ENCODE peak calls at places on chromosomes 1 and 21, in nine cellular contexts. One of them, this sample, is unnamed.
A peak's percentile ranks its signal among the peaks of the same experiment; 100 is the strongest.

GRCh38 chr1:27382950-27383627 is at the start of gene CD164L2:
- DNase-seq in body of pancreas: peak; percentile 91
- DNase-seq in right lobe of liver: peak; percentile 74
- DNase-seq in Peyer's patch: peak; percentile 87
- DNase-seq in transverse colon: peak; percentile 85
- DNase-seq in tibial nerve: no peak
- DNase-seq in GM12878: no peak
- DNase-seq in lower leg skin: no peak
- DNase-seq in ovary: no peak
- DNase-seq in this sample: peak; percentile 85

GRCh38 chr1:24097663-24098062 is 14.3 kb downstream of the MYOM3 start:
- DNase-seq in body of pancreas: no peak
- DNase-seq in right lobe of liver: no peak
- DNase-seq in Peyer's patch: no peak
- DNase-seq in transverse colon: no peak
- DNase-seq in tibial nerve: no peak
- DNase-seq in GM12878: no peak
- DNase-seq in lower leg skin: no peak
- DNase-seq in ovary: no peak
- DNase-seq in this sample: no peak

GRCh38 chr1:66852870-66853269 is 51.8 kb upstream of the INSL5 start:
- DNase-seq in body of pancreas: no peak
- DNase-seq in right lobe of liver: no peak
- DNase-seq in Peyer's patch: no peak
- DNase-seq in transverse colon: no peak
- DNase-seq in tibial nerve: no peak
- DNase-seq in GM12878: no peak
- DNase-seq in lower leg skin: no peak
- DNase-seq in ovary: no peak
- DNase-seq in this sample: no peak

GRCh38 chr21:37071561-37072238 is 1.2 kb downstream of the PIGP start:
- DNase-seq in body of pancreas: peak; percentile 62
- DNase-seq in right lobe of liver: no peak
- DNase-seq in Peyer's patch: no peak
- DNase-seq in transverse colon: peak; percentile 64
- DNase-seq in tibial nerve: peak; percentile 72
- DNase-seq in GM12878: no peak
- DNase-seq in lower leg skin: peak; percentile 93
- DNase-seq in ovary: peak; percentile 68
- DNase-seq in this sample: peak; percentile 37

GRCh38 chr1:177922209-177922608 is 47.6 kb downstream of the SEC16B start:
- DNase-seq in body of pancreas: no peak
- DNase-seq in right lobe of liver: no peak
- DNase-seq in Peyer's patch: no peak
- DNase-seq in transverse colon: no peak
- DNase-seq in tibial nerve: no peak
- DNase-seq in GM12878: no peak
- DNase-seq in lower leg skin: no peak
- DNase-seq in ovary: no peak
- DNase-seq in this sample: no peak

GRCh38 chr1:3669971-3670431 is 17.7 kb downstream of the TP73 start:
- DNase-seq in body of pancreas: no peak
- DNase-seq in right lobe of liver: peak; percentile 50
- DNase-seq in Peyer's patch: peak; percentile 42
- DNase-seq in transverse colon: no peak
- DNase-seq in tibial nerve: no peak
- DNase-seq in GM12878: no peak
- DNase-seq in lower leg skin: peak; percentile 78
- DNase-seq in ovary: no peak
- DNase-seq in this sample: no peak

GRCh38 chr1:232722626-232723025 is 82.6 kb upstream of the MAP10 start:
- DNase-seq in body of pancreas: no peak
- DNase-seq in right lobe of liver: no peak
- DNase-seq in Peyer's patch: no peak
- DNase-seq in transverse colon: no peak
- DNase-seq in tibial nerve: no peak
- DNase-seq in GM12878: no peak
- DNase-seq in lower leg skin: no peak
- DNase-seq in ovary: no peak
- DNase-seq in this sample: no peak

GRCh38 chr1:243977104-243977503 is 74.0 kb upstream of the ZBTB18 start:
- DNase-seq in body of pancreas: no peak
- DNase-seq in right lobe of liver: no peak
- DNase-seq in Peyer's patch: no peak
- DNase-seq in transverse colon: no peak
- DNase-seq in tibial nerve: no peak
- DNase-seq in GM12878: no peak
- DNase-seq in lower leg skin: no peak
- DNase-seq in ovary: no peak
- DNase-seq in this sample: no peak

GRCh38 chr1:77126309-77126708 is 92.9 kb downstream of the PIGK start:
- DNase-seq in body of pancreas: peak; percentile 8
- DNase-seq in right lobe of liver: no peak
- DNase-seq in Peyer's patch: no peak
- DNase-seq in transverse colon: no peak
- DNase-seq in tibial nerve: peak; percentile 32
- DNase-seq in GM12878: no peak
- DNase-seq in lower leg skin: no peak
- DNase-seq in ovary: no peak
- DNase-seq in this sample: no peak

GRCh38 chr1:41587791-41588190 is 103.3 kb upstream of the EDN2 start:
- DNase-seq in body of pancreas: no peak
- DNase-seq in right lobe of liver: no peak
- DNase-seq in Peyer's patch: no peak
- DNase-seq in transverse colon: no peak
- DNase-seq in tibial nerve: no peak
- DNase-seq in GM12878: no peak
- DNase-seq in lower leg skin: no peak
- DNase-seq in ovary: no peak
- DNase-seq in this sample: peak; percentile 11

GRCh38 chr21:39630827-39631226 is 18.1 kb downstream of the B3GALT5 start:
- DNase-seq in body of pancreas: no peak
- DNase-seq in right lobe of liver: no peak
- DNase-seq in Peyer's patch: no peak
- DNase-seq in transverse colon: no peak
- DNase-seq in tibial nerve: no peak
- DNase-seq in GM12878: no peak
- DNase-seq in lower leg skin: no peak
- DNase-seq in ovary: no peak
- DNase-seq in this sample: no peak

GRCh38 chr1:19884312-19884711 is 2.1 kb downstream of the OTUD3 start:
- DNase-seq in body of pancreas: no peak
- DNase-seq in right lobe of liver: no peak
- DNase-seq in Peyer's patch: no peak
- DNase-seq in transverse colon: no peak
- DNase-seq in tibial nerve: no peak
- DNase-seq in GM12878: no peak
- DNase-seq in lower leg skin: no peak
- DNase-seq in ovary: no peak
- DNase-seq in this sample: no peak
- TF ChIP-seq POLR2A in body of pancreas: no peak
- TF ChIP-seq POLR2A in right lobe of liver: no peak
- TF ChIP-seq POLR2A in Peyer's patch: no peak
- TF ChIP-seq POLR2A in transverse colon: no peak
- TF ChIP-seq POLR2A in tibial nerve: no peak
- TF ChIP-seq POLR2A in GM12878: no peak
- TF ChIP-seq POLR2A in lower leg skin: no peak
- TF ChIP-seq POLR2A in ovary: no peak
- TF ChIP-seq POLR2A in this sample: no peak

DNA sequence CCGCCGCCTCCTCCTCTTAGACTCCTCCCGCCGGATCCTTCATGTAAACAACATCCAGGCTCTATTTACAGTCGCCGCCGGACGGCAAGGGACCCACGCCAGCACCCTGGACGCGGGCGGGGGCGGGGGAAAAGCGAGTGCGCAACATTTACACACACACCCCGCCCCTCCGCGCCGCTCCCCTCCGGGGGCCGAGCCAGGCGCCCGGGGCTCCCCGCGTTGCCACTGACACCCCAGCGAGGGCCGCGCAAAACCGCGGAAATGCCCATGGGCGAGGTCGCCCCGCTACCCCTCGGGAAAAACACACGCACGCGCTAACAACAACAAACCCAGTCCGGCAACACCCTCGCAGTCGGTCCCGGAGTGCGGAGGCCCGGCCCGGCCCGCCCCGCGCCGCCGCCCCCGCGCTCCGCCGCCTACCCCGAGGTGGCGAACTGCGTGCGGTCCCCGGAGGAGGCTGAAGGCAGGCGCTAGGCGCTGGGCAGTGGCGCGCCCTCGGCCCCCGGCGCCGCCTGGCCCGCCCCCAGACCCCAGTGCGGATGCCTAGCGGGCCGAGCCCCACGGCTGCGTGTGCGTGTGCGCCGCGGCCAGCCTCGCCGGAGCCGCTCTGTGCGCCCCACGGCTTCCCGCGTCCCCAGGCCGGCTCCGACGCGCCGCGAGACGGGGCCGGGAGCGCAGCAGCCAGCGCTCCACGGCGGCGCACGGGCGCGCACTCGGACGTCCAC is 81.1 kb upstream of the AK4 start:
- DNase-seq in body of pancreas: peak; percentile 93
- DNase-seq in right lobe of liver: peak; percentile 96
- DNase-seq in Peyer's patch: peak; percentile 91
- DNase-seq in transverse colon: peak; percentile 94
- DNase-seq in tibial nerve: peak; percentile 96
- DNase-seq in GM12878: no peak
- DNase-seq in lower leg skin: peak; percentile 99
- DNase-seq in ovary: peak; percentile 95
- DNase-seq in this sample: peak; percentile 95
- TF ChIP-seq POLR2A in body of pancreas: peak; percentile 86
- TF ChIP-seq POLR2A in right lobe of liver: peak; percentile 68
- TF ChIP-seq POLR2A in Peyer's patch: peak; percentile 44
- TF ChIP-seq POLR2A in transverse colon: peak; percentile 86
- TF ChIP-seq POLR2A in tibial nerve: peak; percentile 89
- TF ChIP-seq POLR2A in GM12878: no peak
- TF ChIP-seq POLR2A in lower leg skin: no peak
- TF ChIP-seq POLR2A in ovary: peak; percentile 90
- TF ChIP-seq POLR2A in this sample: peak; percentile 43

DNA sequence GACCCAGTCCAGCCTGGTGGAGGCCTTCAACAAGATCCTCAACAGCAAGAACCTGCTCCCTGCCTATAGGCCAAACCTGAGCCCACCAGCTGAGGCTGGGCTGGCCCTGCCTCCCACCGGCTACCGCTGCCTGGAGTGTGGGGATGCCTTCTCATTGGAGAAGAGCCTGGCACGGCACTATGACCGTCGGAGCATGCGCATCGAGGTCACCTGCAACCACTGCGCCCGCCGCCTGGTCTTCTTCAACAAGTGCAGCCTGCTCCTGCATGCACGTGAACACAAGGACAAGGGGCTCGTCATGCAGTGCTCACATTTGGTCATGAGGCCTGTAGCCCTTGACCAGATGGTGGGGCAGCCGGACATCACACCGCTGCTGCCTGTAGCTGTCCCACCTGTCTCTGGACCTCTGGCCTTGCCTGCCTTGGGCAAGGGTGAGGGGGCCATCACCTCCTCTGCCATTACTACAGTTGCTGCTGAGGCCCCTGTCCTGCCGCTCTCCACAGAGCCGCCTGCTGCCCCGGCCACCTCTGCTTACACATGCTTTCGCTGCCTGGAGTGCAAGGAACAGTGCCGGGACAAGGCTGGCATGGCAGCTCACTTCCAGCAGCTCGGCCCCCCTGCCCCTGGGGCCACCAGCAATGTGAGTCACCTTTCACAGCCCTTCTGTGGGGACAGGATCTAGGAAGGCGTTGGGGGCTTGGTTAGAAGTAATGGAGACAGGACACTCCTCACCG is 5.8 kb downstream of the ZNF687 start:
- DNase-seq in body of pancreas: no peak
- DNase-seq in right lobe of liver: no peak
- DNase-seq in Peyer's patch: no peak
- DNase-seq in transverse colon: no peak
- DNase-seq in tibial nerve: no peak
- DNase-seq in GM12878: no peak
- DNase-seq in lower leg skin: no peak
- DNase-seq in ovary: no peak
- DNase-seq in this sample: no peak
- TF ChIP-seq POLR2A in body of pancreas: no peak
- TF ChIP-seq POLR2A in right lobe of liver: no peak
- TF ChIP-seq POLR2A in Peyer's patch: no peak
- TF ChIP-seq POLR2A in transverse colon: no peak
- TF ChIP-seq POLR2A in tibial nerve: no peak
- TF ChIP-seq POLR2A in GM12878: no peak
- TF ChIP-seq POLR2A in lower leg skin: no peak
- TF ChIP-seq POLR2A in ovary: no peak
- TF ChIP-seq POLR2A in this sample: no peak

DNA sequence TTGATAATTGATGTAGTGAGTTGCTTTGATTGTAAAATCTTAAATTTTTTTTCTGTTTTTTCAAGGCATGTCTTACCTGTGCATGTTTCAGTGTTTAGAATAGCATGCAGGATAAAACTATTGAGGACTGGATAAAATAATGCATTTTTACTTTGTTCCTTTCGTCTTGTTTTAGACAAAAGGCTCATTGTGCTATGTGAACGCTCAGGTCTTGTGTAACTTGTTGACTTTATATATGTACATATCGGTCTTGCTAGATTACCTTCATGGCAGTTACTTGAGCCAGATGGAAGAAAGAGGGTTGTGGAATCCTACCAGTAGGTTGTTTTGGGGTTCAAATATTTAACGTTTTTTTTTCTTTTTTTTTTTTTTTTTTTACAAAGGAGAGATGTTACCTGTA is 7.0 kb downstream of the NFIA start:
- DNase-seq in body of pancreas: no peak
- DNase-seq in right lobe of liver: no peak
- DNase-seq in Peyer's patch: no peak
- DNase-seq in transverse colon: no peak
- DNase-seq in tibial nerve: no peak
- DNase-seq in GM12878: no peak
- DNase-seq in lower leg skin: no peak
- DNase-seq in ovary: no peak
- DNase-seq in this sample: no peak
- TF ChIP-seq POLR2A in body of pancreas: no peak
- TF ChIP-seq POLR2A in right lobe of liver: no peak
- TF ChIP-seq POLR2A in Peyer's patch: no peak
- TF ChIP-seq POLR2A in transverse colon: no peak
- TF ChIP-seq POLR2A in tibial nerve: no peak
- TF ChIP-seq POLR2A in GM12878: no peak
- TF ChIP-seq POLR2A in lower leg skin: no peak
- TF ChIP-seq POLR2A in ovary: no peak
- TF ChIP-seq POLR2A in this sample: no peak

GRCh38 chr1:156750191-156750931 is 1.1 kb downstream of the HDGF start:
- DNase-seq in body of pancreas: peak; percentile 65
- DNase-seq in right lobe of liver: no peak
- DNase-seq in Peyer's patch: peak; percentile 73
- DNase-seq in transverse colon: peak; percentile 74
- DNase-seq in tibial nerve: no peak
- DNase-seq in GM12878: no peak
- DNase-seq in lower leg skin: no peak
- DNase-seq in ovary: peak; percentile 59
- DNase-seq in this sample: peak; percentile 34
- TF ChIP-seq POLR2A in body of pancreas: peak; percentile 23
- TF ChIP-seq POLR2A in right lobe of liver: no peak
- TF ChIP-seq POLR2A in Peyer's patch: no peak
- TF ChIP-seq POLR2A in transverse colon: no peak
- TF ChIP-seq POLR2A in tibial nerve: no peak
- TF ChIP-seq POLR2A in GM12878: peak; percentile 47
- TF ChIP-seq POLR2A in lower leg skin: no peak
- TF ChIP-seq POLR2A in ovary: no peak
- TF ChIP-seq POLR2A in this sample: no peak

GRCh38 chr1:6554031-6554906 is at the start of gene NOL9:
- DNase-seq in body of pancreas: peak; percentile 95
- DNase-seq in right lobe of liver: peak; percentile 96
- DNase-seq in Peyer's patch: peak; percentile 95
- DNase-seq in transverse colon: peak; percentile 96
- DNase-seq in tibial nerve: peak; percentile 87
- DNase-seq in GM12878: peak; percentile 68
- DNase-seq in lower leg skin: peak; percentile 99
- DNase-seq in ovary: peak; percentile 95
- DNase-seq in this sample: peak; percentile 94
- TF ChIP-seq POLR2A in body of pancreas: peak; percentile 62
- TF ChIP-seq POLR2A in right lobe of liver: peak; percentile 63
- TF ChIP-seq POLR2A in Peyer's patch: peak; percentile 29
- TF ChIP-seq POLR2A in transverse colon: peak; percentile 26
- TF ChIP-seq POLR2A in tibial nerve: peak; percentile 50
- TF ChIP-seq POLR2A in GM12878: peak; percentile 92
- TF ChIP-seq POLR2A in lower leg skin: no peak
- TF ChIP-seq POLR2A in ovary: peak; percentile 36
- TF ChIP-seq POLR2A in this sample: no peak